ENCODE peak calls at places on chromosomes 2 and 18, in seven cellular contexts. One of them, this sample, is unnamed.

GRCh38 chr2:228446732-228447131 is 265.2 kb upstream of the SPHKAP start:
- DNase-seq in mesendoderm: no peak
- DNase-seq in IMR-90: no peak
- DNase-seq in neuronal stem cell: no peak
- DNase-seq in H1: no peak
- DNase-seq in mesenchymal stem cell: no peak
- DNase-seq in H9: no peak
- DNase-seq in this sample: no peak

GRCh38 chr2:241818943-241819270 is 9.9 kb downstream of the NEU4 start:
- DNase-seq in mesendoderm: no peak
- DNase-seq in IMR-90: no peak
- DNase-seq in neuronal stem cell: no peak
- DNase-seq in H1: no peak
- DNase-seq in mesenchymal stem cell: no peak
- DNase-seq in H9: no peak
- DNase-seq in this sample: no peak

GRCh38 chr2:149094217-149095015 is 55.9 kb downstream of the LYPD6B start:
- DNase-seq in mesendoderm: peak; percentile 79
- DNase-seq in IMR-90: no peak
- DNase-seq in neuronal stem cell: no peak
- DNase-seq in H1: no peak
- DNase-seq in mesenchymal stem cell: peak; percentile 78
- DNase-seq in H9: no peak
- DNase-seq in this sample: peak; percentile 84

GRCh38 chr2:150549381-150549780 is 61.9 kb upstream of the RND3 start:
- DNase-seq in mesendoderm: no peak
- DNase-seq in IMR-90: no peak
- DNase-seq in neuronal stem cell: no peak
- DNase-seq in H1: no peak
- DNase-seq in mesenchymal stem cell: no peak
- DNase-seq in H9: no peak
- DNase-seq in this sample: no peak

GRCh38 chr2:166333809-166334208 is 41.9 kb downstream of the SCN9A start:
- DNase-seq in mesendoderm: no peak
- DNase-seq in IMR-90: peak; percentile 49
- DNase-seq in neuronal stem cell: no peak
- DNase-seq in H1: no peak
- DNase-seq in mesenchymal stem cell: no peak
- DNase-seq in H9: no peak
- DNase-seq in this sample: no peak

GRCh38 chr2:134576478-134576877 is 142.3 kb downstream of the TMEM163 start:
- DNase-seq in mesendoderm: peak; percentile 12
- DNase-seq in IMR-90: no peak
- DNase-seq in neuronal stem cell: no peak
- DNase-seq in H1: no peak
- DNase-seq in mesenchymal stem cell: no peak
- DNase-seq in H9: no peak
- DNase-seq in this sample: no peak

GRCh38 chr18:6444484-6445228 is 29.9 kb upstream of the L3MBTL4 start:
- DNase-seq in mesendoderm: no peak
- DNase-seq in IMR-90: no peak
- DNase-seq in neuronal stem cell: no peak
- DNase-seq in H1: no peak
- DNase-seq in mesenchymal stem cell: no peak
- DNase-seq in H9: no peak
- DNase-seq in this sample: no peak

GRCh38 chr2:99278793-99279291 is 22.2 kb downstream of the LYG1 start:
- DNase-seq in mesendoderm: no peak
- DNase-seq in IMR-90: peak; percentile 92
- DNase-seq in neuronal stem cell: no peak
- DNase-seq in H1: no peak
- DNase-seq in mesenchymal stem cell: peak; percentile 85
- DNase-seq in H9: no peak
- DNase-seq in this sample: peak; percentile 94

GRCh38 chr2:151280276-151280675 is 9.2 kb downstream of the NMI start:
- DNase-seq in mesendoderm: no peak
- DNase-seq in IMR-90: peak; percentile 82
- DNase-seq in neuronal stem cell: no peak
- DNase-seq in H1: no peak
- DNase-seq in mesenchymal stem cell: peak; percentile 3
- DNase-seq in H9: no peak
- DNase-seq in this sample: no peak

GRCh38 chr2:71901466-71901865 is 246.2 kb downstream of the CYP26B1 start:
- DNase-seq in mesendoderm: no peak
- DNase-seq in IMR-90: no peak
- DNase-seq in neuronal stem cell: no peak
- DNase-seq in H1: no peak
- DNase-seq in mesenchymal stem cell: peak; percentile 12
- DNase-seq in H9: no peak
- DNase-seq in this sample: no peak

GRCh38 chr18:22378672-22379282 is 38.9 kb downstream of the CTAGE1 start:
- DNase-seq in mesendoderm: peak; percentile 57
- DNase-seq in IMR-90: peak; percentile 30
- DNase-seq in neuronal stem cell: no peak
- DNase-seq in H1: no peak
- DNase-seq in mesenchymal stem cell: peak; percentile 45
- DNase-seq in H9: peak; percentile 41
- DNase-seq in this sample: peak; percentile 4

GRCh38 chr2:43648979-43649701 is 12.1 kb downstream of the PLEKHH2 start:
- DNase-seq in mesendoderm: peak; percentile 21
- DNase-seq in IMR-90: peak; percentile 69
- DNase-seq in neuronal stem cell: no peak
- DNase-seq in H1: no peak
- DNase-seq in mesenchymal stem cell: peak; percentile 33
- DNase-seq in H9: no peak
- DNase-seq in this sample: peak; percentile 36

GRCh38 chr2:203061346-203061745 is 46.7 kb downstream of the NBEAL1 start:
- DNase-seq in mesendoderm: peak; percentile 96
- DNase-seq in IMR-90: peak; percentile 84
- DNase-seq in neuronal stem cell: peak; percentile 48
- DNase-seq in H1: peak; percentile 3
- DNase-seq in mesenchymal stem cell: peak; percentile 90
- DNase-seq in H9: no peak
- DNase-seq in this sample: peak; percentile 77

GRCh38 chr2:207143474-207144190 is 22.1 kb downstream of the KLF7 start:
- DNase-seq in mesendoderm: peak; percentile 68
- DNase-seq in IMR-90: no peak
- DNase-seq in neuronal stem cell: no peak
- DNase-seq in H1: no peak
- DNase-seq in mesenchymal stem cell: peak; percentile 89
- DNase-seq in H9: peak; percentile 34
- DNase-seq in this sample: no peak

GRCh38 chr2:151374426-151374825 is 17.0 kb downstream of the TNFAIP6 start:
- DNase-seq in mesendoderm: no peak
- DNase-seq in IMR-90: peak; percentile 91
- DNase-seq in neuronal stem cell: no peak
- DNase-seq in H1: no peak
- DNase-seq in mesenchymal stem cell: peak; percentile 85
- DNase-seq in H9: no peak
- DNase-seq in this sample: no peak

GRCh38 chr18:54822872-54823845 is 5.1 kb upstream of the RAB27B start:
- DNase-seq in mesendoderm: no peak
- DNase-seq in IMR-90: peak; percentile 92
- DNase-seq in neuronal stem cell: no peak
- DNase-seq in H1: no peak
- DNase-seq in mesenchymal stem cell: peak; percentile 94
- DNase-seq in H9: no peak
- DNase-seq in this sample: peak; percentile 31

GRCh38 chr2:128474962-128475361 is 156.3 kb upstream of the HS6ST1 start:
- DNase-seq in mesendoderm: no peak
- DNase-seq in IMR-90: no peak
- DNase-seq in neuronal stem cell: no peak
- DNase-seq in H1: no peak
- DNase-seq in mesenchymal stem cell: no peak
- DNase-seq in H9: no peak
- DNase-seq in this sample: no peak

GRCh38 chr2:222160944-222161343 is 137.9 kb downstream of the PAX3 start:
- DNase-seq in mesendoderm: no peak
- DNase-seq in IMR-90: no peak
- DNase-seq in neuronal stem cell: no peak
- DNase-seq in H1: no peak
- DNase-seq in mesenchymal stem cell: no peak
- DNase-seq in H9: no peak
- DNase-seq in this sample: no peak

GRCh38 chr2:189022002-189022401 is 47.8 kb downstream of the COL3A1 start:
- DNase-seq in mesendoderm: no peak
- DNase-seq in IMR-90: peak; percentile 93
- DNase-seq in neuronal stem cell: no peak
- DNase-seq in H1: no peak
- DNase-seq in mesenchymal stem cell: peak; percentile 82
- DNase-seq in H9: no peak
- DNase-seq in this sample: peak; percentile 7

GRCh38 chr2:43083710-43084698 is 142.4 kb downstream of the ZFP36L2 start:
- DNase-seq in mesendoderm: peak; percentile 87
- DNase-seq in IMR-90: peak; percentile 55
- DNase-seq in neuronal stem cell: no peak
- DNase-seq in H1: no peak
- DNase-seq in mesenchymal stem cell: peak; percentile 79
- DNase-seq in H9: peak; percentile 45
- DNase-seq in this sample: no peak

DNA sequence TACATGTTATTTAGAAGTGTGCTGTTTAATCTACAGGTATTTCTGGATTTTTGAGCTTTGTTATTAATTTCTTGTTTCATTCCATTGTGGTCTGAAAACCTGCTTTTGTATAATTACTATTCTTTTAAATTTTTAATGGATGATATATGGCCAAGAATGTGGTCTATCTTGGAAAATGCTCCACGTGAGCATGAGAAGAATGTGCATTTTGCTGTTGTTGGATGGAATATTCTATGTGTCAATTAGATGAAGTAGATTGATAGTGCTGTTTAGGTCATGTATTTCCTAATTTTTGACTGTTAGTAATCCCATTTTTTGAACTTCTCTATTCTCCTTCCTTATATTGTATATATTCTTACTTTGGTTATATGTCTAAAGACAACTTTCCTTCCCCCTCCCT is 19.9 kb upstream of the TTN start:
- DNase-seq in mesendoderm: no peak
- DNase-seq in IMR-90: no peak
- DNase-seq in neuronal stem cell: no peak
- DNase-seq in H1: no peak
- DNase-seq in mesenchymal stem cell: no peak
- DNase-seq in H9: no peak
- DNase-seq in this sample: no peak
- H2AK5ac ChIP-seq in mesendoderm: no peak overlapping the region
- H2AK5ac ChIP-seq in IMR-90: no peak overlapping the region
- H2AK5ac ChIP-seq in neuronal stem cell: no peak overlapping the region
- H2AK5ac ChIP-seq in H1: no peak overlapping the region
- H2AK5ac ChIP-seq in mesenchymal stem cell: no peak overlapping the region
- H2AK5ac ChIP-seq in H9: no peak overlapping the region
- H2AK5ac ChIP-seq in this sample: no peak overlapping the region

GRCh38 chr2:57621984-57622383 is 424.6 kb upstream of the VRK2 start:
- DNase-seq in mesendoderm: peak; percentile 12
- DNase-seq in IMR-90: no peak
- DNase-seq in neuronal stem cell: no peak
- DNase-seq in H1: no peak
- DNase-seq in mesenchymal stem cell: no peak
- DNase-seq in H9: no peak
- DNase-seq in this sample: no peak

GRCh38 chr2:57614988-57615387 is 431.6 kb upstream of the VRK2 start:
- DNase-seq in mesendoderm: no peak
- DNase-seq in IMR-90: no peak
- DNase-seq in neuronal stem cell: no peak
- DNase-seq in H1: no peak
- DNase-seq in mesenchymal stem cell: no peak
- DNase-seq in H9: no peak
- DNase-seq in this sample: no peak

GRCh38 chr2:57616157-57616556 is 430.4 kb upstream of the VRK2 start:
- DNase-seq in mesendoderm: no peak
- DNase-seq in IMR-90: no peak
- DNase-seq in neuronal stem cell: no peak
- DNase-seq in H1: no peak
- DNase-seq in mesenchymal stem cell: no peak
- DNase-seq in H9: no peak
- DNase-seq in this sample: no peak

GRCh38 chr2:57617327-57617726 is 429.3 kb upstream of the VRK2 start:
- DNase-seq in mesendoderm: no peak
- DNase-seq in IMR-90: no peak
- DNase-seq in neuronal stem cell: no peak
- DNase-seq in H1: no peak
- DNase-seq in mesenchymal stem cell: no peak
- DNase-seq in H9: no peak
- DNase-seq in this sample: no peak
- H3K4ac ChIP-seq in mesendoderm: no peak overlapping the region
- H3K4ac ChIP-seq in IMR-90: no peak overlapping the region
- H3K4ac ChIP-seq in neuronal stem cell: no peak overlapping the region
- H3K4ac ChIP-seq in H1: no peak overlapping the region
- H3K4ac ChIP-seq in mesenchymal stem cell: no peak overlapping the region
- H3K4ac ChIP-seq in H9: no peak overlapping the region
- H3K4ac ChIP-seq in this sample: no peak overlapping the region

GRCh38 chr2:37711308-37711731 is 39.9 kb upstream of the CDC42EP3 start:
- DNase-seq in mesendoderm: peak; percentile 95
- DNase-seq in IMR-90: peak; percentile 91
- DNase-seq in neuronal stem cell: no peak
- DNase-seq in H1: peak; percentile 19
- DNase-seq in mesenchymal stem cell: peak; percentile 93
- DNase-seq in H9: peak; percentile 47
- DNase-seq in this sample: no peak

GRCh38 chr2:37705191-37705590 is 33.7 kb upstream of the CDC42EP3 start:
- DNase-seq in mesendoderm: no peak
- DNase-seq in IMR-90: peak; percentile 21
- DNase-seq in neuronal stem cell: no peak
- DNase-seq in H1: no peak
- DNase-seq in mesenchymal stem cell: no peak
- DNase-seq in H9: no peak
- DNase-seq in this sample: no peak

GRCh38 chr2:37706784-37707183 is 35.3 kb upstream of the CDC42EP3 start:
- DNase-seq in mesendoderm: no peak
- DNase-seq in IMR-90: no peak
- DNase-seq in neuronal stem cell: no peak
- DNase-seq in H1: no peak
- DNase-seq in mesenchymal stem cell: no peak
- DNase-seq in H9: no peak
- DNase-seq in this sample: no peak

GRCh38 chr2:37706334-37706733 is 34.9 kb upstream of the CDC42EP3 start:
- DNase-seq in mesendoderm: no peak
- DNase-seq in IMR-90: no peak
- DNase-seq in neuronal stem cell: no peak
- DNase-seq in H1: no peak
- DNase-seq in mesenchymal stem cell: no peak
- DNase-seq in H9: no peak
- DNase-seq in this sample: no peak

DNA sequence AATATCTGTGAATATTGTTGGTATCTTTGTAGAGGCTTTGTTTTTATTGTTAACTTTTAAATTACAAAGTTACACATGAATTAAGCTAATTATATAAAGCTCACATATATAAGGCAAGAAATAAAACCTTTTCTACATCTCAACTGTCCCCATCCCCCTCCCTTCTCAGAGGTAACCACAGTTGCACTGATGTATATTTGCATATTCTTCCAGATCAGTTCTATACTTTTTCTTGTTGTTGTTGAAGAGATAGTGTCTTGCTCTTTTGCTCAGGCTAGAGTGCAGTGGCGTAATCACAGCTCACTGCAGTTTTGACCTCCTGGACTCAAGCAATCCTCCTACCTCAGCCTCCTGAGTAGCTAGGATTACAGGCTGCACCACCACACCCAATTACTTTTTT is 36.0 kb upstream of the CDC42EP3 start:
- DNase-seq in mesendoderm: no peak
- DNase-seq in IMR-90: no peak
- DNase-seq in neuronal stem cell: no peak
- DNase-seq in H1: no peak
- DNase-seq in mesenchymal stem cell: no peak
- DNase-seq in H9: no peak
- DNase-seq in this sample: no peak
- H2AK5ac ChIP-seq in mesendoderm: no peak overlapping the region
- H2AK5ac ChIP-seq in IMR-90: no peak overlapping the region
- H2AK5ac ChIP-seq in neuronal stem cell: no peak overlapping the region
- H2AK5ac ChIP-seq in H1: no peak overlapping the region
- H2AK5ac ChIP-seq in mesenchymal stem cell: no peak overlapping the region
- H2AK5ac ChIP-seq in H9: no peak overlapping the region
- H2AK5ac ChIP-seq in this sample: no peak overlapping the region

GRCh38 chr2:66660804-66661203 is 225.9 kb downstream of the MEIS1 start:
- DNase-seq in mesendoderm: no peak
- DNase-seq in IMR-90: no peak
- DNase-seq in neuronal stem cell: no peak
- DNase-seq in H1: no peak
- DNase-seq in mesenchymal stem cell: no peak
- DNase-seq in H9: no peak
- DNase-seq in this sample: no peak
- H3K4ac ChIP-seq in mesendoderm: no peak overlapping the region
- H3K4ac ChIP-seq in IMR-90: no peak overlapping the region
- H3K4ac ChIP-seq in neuronal stem cell: no peak overlapping the region
- H3K4ac ChIP-seq in H1: no peak overlapping the region
- H3K4ac ChIP-seq in mesenchymal stem cell: no peak overlapping the region
- H3K4ac ChIP-seq in H9: no peak overlapping the region
- H3K4ac ChIP-seq in this sample: no peak overlapping the region